ENCODE peak calls at places on chromosomes 2 and 18, in six cellular contexts. Y, Z, M, U, X and E are unnamed samples.

GRCh38 chr2:64228126-64228678 is 84.0 kb upstream of the PELI1 start:
- DNase-seq in X (peak), U (peak), Z (peak), Y (peak), M (peak), E (peak)

GRCh38 chr2:214881647-214882205 is 72.2 kb upstream of the BARD1 start:
- DNase-seq in U (peak), M (peak), X (no peak), Y (peak), Z (no peak), E (no peak)

GRCh38 chr2:193824474-193824873 is 1629.7 kb upstream of the TMEFF2 start:
- DNase-seq in U (no peak), M (peak), Z (no peak), X (no peak), Y (peak), E (no peak)

GRCh38 chr2:215716971-215717370 is 281.1 kb upstream of the FN1 start:
- DNase-seq in X (no peak), Z (no peak), U (no peak), M (peak), Y (peak), E (no peak)

GRCh38 chr2:126843046-126843445 is 55.6 kb upstream of the TEX51 start:
- DNase-seq in U (no peak), Y (no peak), M (no peak), X (no peak), Z (no peak), E (no peak)

GRCh38 chr18:31679806-31680793 is 4.3 kb downstream of the B4GALT6 start:
- DNase-seq in Z (no peak), X (no peak), U (no peak), Y (no peak), M (no peak), E (no peak)

GRCh38 chr2:229118336-229118735 is 152.8 kb downstream of the PID1 start:
- DNase-seq in M (peak), U (no peak), Z (no peak), Y (no peak), X (no peak), E (no peak)

GRCh38 chr2:71672011-71672639 is 218.8 kb downstream of the DYSF start:
- DNase-seq in Y (no peak), X (no peak), Z (no peak), U (no peak), M (no peak), E (peak)

GRCh38 chr2:134778372-134778771 is 59.6 kb upstream of the TMEM163 start:
- DNase-seq in Y (no peak), U (no peak), M (no peak), X (no peak), Z (no peak), E (peak)

GRCh38 chr2:8822218-8822617 is 15.2 kb downstream of the KIDINS220 start:
- DNase-seq in X (no peak), U (no peak), Z (peak), M (no peak), Y (peak), E (no peak)

GRCh38 chr18:77223221-77223639 is 26.4 kb upstream of the GALR1 start:
- DNase-seq in X (no peak), U (no peak), Z (no peak), Y (peak), M (peak), E (no peak)

GRCh38 chr2:207200136-207200535 is 34.4 kb upstream of the KLF7 start:
- DNase-seq in Z (no peak), Y (no peak), X (no peak), U (no peak), M (no peak), E (no peak)

GRCh38 chr2:225930687-225931086 is 531.2 kb downstream of the NYAP2 start:
- DNase-seq in M (no peak), Y (no peak), U (no peak), Z (peak), X (no peak), E (no peak)

GRCh38 chr2:186516396-186516795 is 30.3 kb downstream of the ZC3H15 start:
- DNase-seq in X (no peak), M (no peak), Z (no peak), U (no peak), Y (no peak), E (no peak)

GRCh38 chr2:85851253-85851955 is 37.4 kb downstream of the ST3GAL5 start:
- DNase-seq in U (no peak), X (no peak), M (no peak), Y (peak), Z (no peak), E (no peak)

GRCh38 chr2:73736855-73737779 is at the start of gene TPRKB:
- DNase-seq in M (peak), Y (peak), U (peak), Z (peak), X (peak), E (peak)

GRCh38 chr2:45860136-45861106 is 208.9 kb downstream of the PRKCE start:
- DNase-seq in Z (peak), Y (peak), M (peak), U (peak), X (no peak), E (peak)

GRCh38 chr2:20366672-20367116 is 16.1 kb upstream of the PUM2 start:
- DNase-seq in Y (peak), M (no peak), Z (peak), X (no peak), U (no peak), E (no peak)

GRCh38 chr2:30807249-30807648 is at the start of gene CAPN13:
- DNase-seq in X (no peak), U (peak), M (no peak), Z (no peak), Y (no peak), E (no peak)

GRCh38 chr2:198296665-198297308 is 492.4 kb downstream of the PLCL1 start:
- DNase-seq in Z (peak), U (peak), M (peak), Y (peak), X (peak), E (peak)

GRCh38 chr18:39604836-39605235 is 2039.2 kb upstream of the CELF4 start:
- DNase-seq in Z (peak), U (no peak), M (peak), X (no peak), Y (peak), E (no peak)

GRCh38 chr18:39596891-39597290 is 2031.3 kb upstream of the CELF4 start:
- DNase-seq in U (peak), M (peak), Z (no peak), X (no peak), Y (no peak), E (no peak)

GRCh38 chr18:39599251-39599650 is 2033.7 kb upstream of the CELF4 start:
- DNase-seq in U (no peak), Z (no peak), M (no peak), X (no peak), Y (no peak), E (no peak)

GRCh38 chr18:39602112-39602511 is 2036.5 kb upstream of the CELF4 start:
- DNase-seq in M (no peak), Y (no peak), X (no peak), U (no peak), Z (no peak), E (peak)

DNA sequence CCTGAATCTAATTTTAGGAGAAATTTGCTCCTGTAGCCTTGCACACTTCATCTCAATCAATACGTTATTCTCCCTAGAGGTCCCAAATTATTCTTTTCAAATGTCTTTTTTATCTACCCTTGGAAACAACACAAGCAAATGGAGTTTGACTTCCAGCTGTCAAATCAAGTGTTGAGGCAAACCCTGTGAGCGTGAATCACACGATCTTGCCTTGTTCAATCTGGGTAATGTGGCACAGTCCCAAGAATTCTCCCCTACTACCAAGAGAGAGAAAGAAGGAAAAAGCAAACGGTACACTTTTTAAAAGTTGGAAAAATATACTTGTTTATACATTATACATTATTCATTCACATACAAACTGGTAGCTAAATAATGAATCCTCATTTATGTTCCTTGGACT is 2035.3 kb upstream of the CELF4 start:
- DNase-seq in X (no peak), Z (no peak), M (peak), U (no peak), Y (no peak), E (no peak)
- H3K4me2 ChIP-seq in X (no peak), Z (no peak), M (no peak), U (no peak), Y (no peak), E (no peak)

GRCh38 chr18:670456-670996 is 13.1 kb downstream of the TYMS start:
- DNase-seq in X (no peak), Y (no peak), U (no peak), M (no peak), Z (no peak), E (no peak)
- H3K4me2 ChIP-seq in X (no peak), Y (no peak), U (no peak), M (no peak), Z (no peak), E (no peak)

DNA sequence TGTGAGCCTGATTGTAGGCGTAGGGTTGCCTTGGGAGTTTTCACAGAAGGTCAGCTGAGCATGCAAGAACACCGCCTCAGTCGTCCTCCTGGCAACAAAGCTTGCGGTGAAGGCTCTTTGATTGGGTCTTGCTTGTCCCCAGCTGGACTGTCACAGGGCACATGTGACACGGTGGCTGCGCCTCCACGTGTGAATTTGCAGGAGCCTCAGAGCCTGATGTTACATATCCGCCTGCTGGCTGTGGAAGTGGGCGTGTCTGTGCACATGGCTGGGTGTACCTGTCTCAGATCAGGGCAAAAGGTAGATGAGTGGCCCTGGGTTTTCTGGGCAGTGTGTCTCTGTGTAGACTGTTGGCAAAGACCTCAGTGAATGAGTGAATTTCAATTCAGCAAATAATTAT is 228.8 kb downstream of the HAUS1 start:
- DNase-seq in U (no peak), X (no peak), Z (no peak), M (no peak), Y (no peak), E (peak)
- H3K4me2 ChIP-seq in U (peak), X (no peak), Z (no peak), M (no peak), Y (no peak), E (peak)

DNA sequence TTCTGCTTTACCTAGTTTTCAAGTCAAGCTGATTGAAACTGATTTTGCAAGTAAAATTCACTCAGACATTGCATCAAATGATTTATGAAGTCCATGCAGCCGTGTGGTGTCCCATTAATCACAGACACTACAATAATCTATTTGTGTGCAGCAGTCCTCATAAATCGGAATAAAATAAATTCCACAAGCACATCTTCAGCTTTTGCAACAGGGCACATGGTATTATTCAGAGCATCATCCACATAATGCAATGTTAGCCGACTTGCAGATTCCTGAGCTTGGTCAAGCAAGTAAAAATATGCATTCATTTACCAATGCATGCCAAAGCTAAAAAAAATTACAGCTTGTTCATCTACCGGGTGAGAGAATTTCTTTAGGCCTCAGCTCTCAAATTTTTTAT is 15.8 kb upstream of the CRIM1 start:
- DNase-seq in U (no peak), M (peak), Y (peak), Z (peak), X (no peak), E (no peak)
- H3K4me2 ChIP-seq in U (no peak), M (no peak), Y (peak), Z (peak), X (no peak), E (peak)